ENCODE peak calls at places on chromosomes 1 and 21, in eight cellular contexts. One of them, this sample, is unnamed. For H3K4me1, the result is how much of the 10 kb centered on the place peaks cover.

GRCh38 chr1:247548092-247548491 is 842 bp upstream of the GCSAML start:
- DNase-seq in cardiac muscle cell: no peak
- DNase-seq in IMR-90: no peak
- DNase-seq in left ventricle myocardium inferior: no peak
- DNase-seq in psoas muscle: no peak
- DNase-seq in tibial artery: no peak
- DNase-seq in trophoblast cell: no peak
- DNase-seq in GM23248: no peak
- DNase-seq in this sample: no peak

GRCh38 chr1:6519491-6519934 is 28.0 kb upstream of the PLEKHG5 start:
- DNase-seq in left ventricle myocardium inferior: no peak
- DNase-seq in psoas muscle: peak
- DNase-seq in cardiac muscle cell: no peak
- DNase-seq in trophoblast cell: no peak
- DNase-seq in IMR-90: no peak
- DNase-seq in GM23248: peak
- DNase-seq in tibial artery: no peak
- DNase-seq in this sample: peak

GRCh38 chr21:31873275-31873695 is 465 bp downstream of the HUNK start:
- DNase-seq in GM23248: no peak
- DNase-seq in IMR-90: no peak
- DNase-seq in cardiac muscle cell: peak
- DNase-seq in psoas muscle: no peak
- DNase-seq in trophoblast cell: no peak
- DNase-seq in tibial artery: no peak
- DNase-seq in left ventricle myocardium inferior: no peak
- DNase-seq in this sample: peak

GRCh38 chr21:45580576-45581321 is 38.5 kb upstream of the SLC19A1 start:
- DNase-seq in GM23248: no peak
- DNase-seq in IMR-90: no peak
- DNase-seq in trophoblast cell: no peak
- DNase-seq in tibial artery: no peak
- DNase-seq in psoas muscle: no peak
- DNase-seq in cardiac muscle cell: no peak
- DNase-seq in left ventricle myocardium inferior: no peak
- DNase-seq in this sample: peak

GRCh38 chr1:195530961-195531360 is 1077.3 kb downstream of the KCNT2 start:
- DNase-seq in IMR-90: peak
- DNase-seq in trophoblast cell: no peak
- DNase-seq in tibial artery: no peak
- DNase-seq in left ventricle myocardium inferior: no peak
- DNase-seq in GM23248: peak
- DNase-seq in psoas muscle: no peak
- DNase-seq in cardiac muscle cell: no peak
- DNase-seq in this sample: no peak

GRCh38 chr1:182754915-182755314 is 34.7 kb upstream of the NPL start:
- DNase-seq in psoas muscle: no peak
- DNase-seq in tibial artery: no peak
- DNase-seq in trophoblast cell: peak
- DNase-seq in left ventricle myocardium inferior: no peak
- DNase-seq in cardiac muscle cell: no peak
- DNase-seq in IMR-90: no peak
- DNase-seq in GM23248: no peak
- DNase-seq in this sample: no peak

GRCh38 chr1:26408604-26409003 is 2.0 kb upstream of the LIN28A start:
- DNase-seq in psoas muscle: peak
- DNase-seq in trophoblast cell: peak
- DNase-seq in GM23248: peak
- DNase-seq in cardiac muscle cell: peak
- DNase-seq in left ventricle myocardium inferior: peak
- DNase-seq in tibial artery: peak
- DNase-seq in IMR-90: peak
- DNase-seq in this sample: peak

GRCh38 chr1:243950166-243950565 is 100.1 kb upstream of the AKT3 start:
- DNase-seq in left ventricle myocardium inferior: no peak
- DNase-seq in GM23248: peak
- DNase-seq in IMR-90: peak
- DNase-seq in psoas muscle: no peak
- DNase-seq in trophoblast cell: peak
- DNase-seq in cardiac muscle cell: no peak
- DNase-seq in tibial artery: no peak
- DNase-seq in this sample: no peak

GRCh38 chr1:162709870-162710269 is 77.6 kb downstream of the DDR2 start:
- DNase-seq in cardiac muscle cell: no peak
- DNase-seq in psoas muscle: no peak
- DNase-seq in GM23248: peak
- DNase-seq in left ventricle myocardium inferior: no peak
- DNase-seq in trophoblast cell: no peak
- DNase-seq in tibial artery: no peak
- DNase-seq in IMR-90: peak
- DNase-seq in this sample: no peak

GRCh38 chr1:172203135-172203823 is 217.2 kb upstream of the C1orf105 start:
- DNase-seq in IMR-90: peak
- DNase-seq in cardiac muscle cell: no peak
- DNase-seq in trophoblast cell: no peak
- DNase-seq in left ventricle myocardium inferior: no peak
- DNase-seq in GM23248: no peak
- DNase-seq in tibial artery: no peak
- DNase-seq in psoas muscle: no peak
- DNase-seq in this sample: no peak

GRCh38 chr1:6770727-6771567 is 14.3 kb upstream of the CAMTA1 start:
- DNase-seq in left ventricle myocardium inferior: no peak
- DNase-seq in tibial artery: no peak
- DNase-seq in IMR-90: peak
- DNase-seq in GM23248: peak
- DNase-seq in trophoblast cell: peak
- DNase-seq in cardiac muscle cell: no peak
- DNase-seq in psoas muscle: no peak
- DNase-seq in this sample: peak

GRCh38 chr1:109804660-109805059 is 40.9 kb upstream of the EPS8L3 start:
- DNase-seq in tibial artery: no peak
- DNase-seq in psoas muscle: peak
- DNase-seq in left ventricle myocardium inferior: no peak
- DNase-seq in IMR-90: no peak
- DNase-seq in trophoblast cell: no peak
- DNase-seq in cardiac muscle cell: no peak
- DNase-seq in GM23248: no peak
- DNase-seq in this sample: peak

GRCh38 chr21:42174173-42174572 is 44.8 kb upstream of the ABCG1 start:
- DNase-seq in trophoblast cell: no peak
- DNase-seq in GM23248: no peak
- DNase-seq in psoas muscle: no peak
- DNase-seq in left ventricle myocardium inferior: no peak
- DNase-seq in tibial artery: no peak
- DNase-seq in IMR-90: no peak
- DNase-seq in cardiac muscle cell: no peak
- DNase-seq in this sample: no peak

GRCh38 chr1:210700511-210700910 is 371.8 kb downstream of the HHAT start:
- DNase-seq in trophoblast cell: no peak
- DNase-seq in left ventricle myocardium inferior: no peak
- DNase-seq in IMR-90: no peak
- DNase-seq in tibial artery: no peak
- DNase-seq in GM23248: no peak
- DNase-seq in psoas muscle: no peak
- DNase-seq in cardiac muscle cell: no peak
- DNase-seq in this sample: no peak

GRCh38 chr1:213564215-213564659 is 423.5 kb upstream of the PROX1 start:
- DNase-seq in trophoblast cell: peak
- DNase-seq in psoas muscle: no peak
- DNase-seq in tibial artery: no peak
- DNase-seq in GM23248: no peak
- DNase-seq in cardiac muscle cell: peak
- DNase-seq in IMR-90: no peak
- DNase-seq in left ventricle myocardium inferior: no peak
- DNase-seq in this sample: peak

GRCh38 chr1:29532741-29533140 is 296.4 kb downstream of the PTPRU start:
- DNase-seq in GM23248: no peak
- DNase-seq in IMR-90: no peak
- DNase-seq in psoas muscle: no peak
- DNase-seq in left ventricle myocardium inferior: no peak
- DNase-seq in trophoblast cell: no peak
- DNase-seq in tibial artery: no peak
- DNase-seq in cardiac muscle cell: no peak
- DNase-seq in this sample: no peak

GRCh38 chr1:199422206-199422605 is 605.3 kb upstream of the NR5A2 start:
- DNase-seq in GM23248: peak
- DNase-seq in cardiac muscle cell: peak
- DNase-seq in IMR-90: peak
- DNase-seq in psoas muscle: no peak
- DNase-seq in trophoblast cell: peak
- DNase-seq in left ventricle myocardium inferior: no peak
- DNase-seq in tibial artery: no peak
- DNase-seq in this sample: peak

DNA sequence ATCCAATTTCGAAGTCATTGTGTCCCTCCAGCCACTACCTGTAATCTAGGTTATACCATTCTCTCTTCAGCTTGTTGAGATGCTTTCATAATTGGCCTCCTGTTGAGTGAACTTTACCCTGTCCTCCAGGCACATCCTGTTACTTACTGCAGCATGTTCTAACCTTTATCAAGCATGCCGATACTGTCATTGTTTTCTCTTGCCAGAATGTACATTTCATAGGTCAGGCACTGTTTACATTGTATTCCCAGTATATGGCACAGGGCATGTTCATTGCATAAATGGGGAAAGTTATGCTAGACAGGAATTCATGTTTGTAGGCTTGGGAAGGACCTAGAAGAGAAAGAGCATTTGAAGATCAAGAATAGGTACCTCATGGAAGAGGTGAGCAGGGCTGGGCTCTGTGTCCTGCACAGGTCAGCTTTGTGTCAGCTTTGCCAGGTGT is 10.2 kb downstream of the CXADR start:
- DNase-seq in IMR-90: no peak
- DNase-seq in left ventricle myocardium inferior: no peak
- DNase-seq in trophoblast cell: peak
- DNase-seq in psoas muscle: no peak
- DNase-seq in GM23248: no peak
- DNase-seq in cardiac muscle cell: no peak
- DNase-seq in tibial artery: no peak
- DNase-seq in this sample: no peak
- H3K4me1 ChIP-seq in IMR-90: under half
- H3K4me1 ChIP-seq in left ventricle myocardium inferior: half or more
- H3K4me1 ChIP-seq in trophoblast cell: under half
- H3K4me1 ChIP-seq in psoas muscle: under half
- H3K4me1 ChIP-seq in GM23248: under half
- H3K4me1 ChIP-seq in cardiac muscle cell: under half
- H3K4me1 ChIP-seq in tibial artery: under half
- H3K4me1 ChIP-seq in this sample: under half

GRCh38 chr1:50048791-50049190 is 25.0 kb upstream of the AGBL4 start:
- DNase-seq in psoas muscle: no peak
- DNase-seq in cardiac muscle cell: no peak
- DNase-seq in tibial artery: no peak
- DNase-seq in IMR-90: no peak
- DNase-seq in GM23248: no peak
- DNase-seq in left ventricle myocardium inferior: no peak
- DNase-seq in trophoblast cell: no peak
- DNase-seq in this sample: no peak

GRCh38 chr1:50047916-50048694 is 24.4 kb upstream of the AGBL4 start:
- DNase-seq in cardiac muscle cell: peak
- DNase-seq in psoas muscle: peak
- DNase-seq in left ventricle myocardium inferior: no peak
- DNase-seq in tibial artery: no peak
- DNase-seq in GM23248: no peak
- DNase-seq in IMR-90: no peak
- DNase-seq in trophoblast cell: peak
- DNase-seq in this sample: peak
- H3K4me3 ChIP-seq in cardiac muscle cell: no peak
- H3K4me3 ChIP-seq in psoas muscle: peak
- H3K4me3 ChIP-seq in left ventricle myocardium inferior: peak
- H3K4me3 ChIP-seq in tibial artery: peak
- H3K4me3 ChIP-seq in GM23248: no peak
- H3K4me3 ChIP-seq in IMR-90: no peak
- H3K4me3 ChIP-seq in trophoblast cell: peak
- H3K4me3 ChIP-seq in this sample: no peak

DNA sequence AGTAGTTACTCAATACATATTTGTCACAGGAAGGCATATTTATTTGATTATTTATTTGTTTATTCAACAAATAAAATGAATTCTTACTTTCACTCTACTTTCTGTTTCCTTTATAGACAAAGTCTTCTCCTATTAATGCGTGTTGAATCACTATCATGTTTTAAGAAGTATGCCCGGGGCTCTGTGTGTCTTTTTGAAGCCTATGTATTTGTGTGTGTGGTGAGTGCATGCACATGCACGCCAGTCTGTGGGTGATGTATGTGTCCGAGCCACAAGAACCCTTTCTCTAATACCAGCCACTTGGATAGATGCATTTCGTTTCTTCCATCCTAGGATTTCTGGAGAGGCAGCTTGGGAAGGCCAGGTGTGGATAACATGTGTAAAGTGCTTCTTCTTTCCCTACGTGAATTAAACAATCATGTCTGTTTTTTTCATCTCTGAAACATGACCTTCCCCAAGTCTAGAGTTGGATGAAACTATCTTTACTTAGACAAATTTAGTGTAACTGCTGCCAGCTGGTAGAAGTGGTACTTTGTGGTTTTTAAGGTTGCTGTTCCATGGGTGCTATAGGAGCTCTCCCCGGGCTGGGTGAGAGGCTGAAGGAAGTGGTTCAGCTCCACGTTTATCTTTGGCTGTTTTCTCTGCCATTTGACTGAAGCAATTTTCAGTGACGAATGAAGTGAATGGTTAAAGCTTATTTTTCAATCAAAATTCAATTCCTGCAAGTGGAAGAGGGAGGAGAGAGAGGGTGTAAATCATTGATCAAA is 46.8 kb upstream of the PPM1J start:
- DNase-seq in psoas muscle: no peak
- DNase-seq in trophoblast cell: no peak
- DNase-seq in left ventricle myocardium inferior: no peak
- DNase-seq in tibial artery: no peak
- DNase-seq in IMR-90: no peak
- DNase-seq in cardiac muscle cell: no peak
- DNase-seq in GM23248: no peak
- DNase-seq in this sample: no peak
- H3K27ac ChIP-seq in psoas muscle: no peak
- H3K27ac ChIP-seq in trophoblast cell: peak
- H3K27ac ChIP-seq in left ventricle myocardium inferior: no peak
- H3K27ac ChIP-seq in tibial artery: no peak
- H3K27ac ChIP-seq in IMR-90: no peak
- H3K27ac ChIP-seq in cardiac muscle cell: peak
- H3K27ac ChIP-seq in GM23248: no peak
- H3K27ac ChIP-seq in this sample: peak

DNA sequence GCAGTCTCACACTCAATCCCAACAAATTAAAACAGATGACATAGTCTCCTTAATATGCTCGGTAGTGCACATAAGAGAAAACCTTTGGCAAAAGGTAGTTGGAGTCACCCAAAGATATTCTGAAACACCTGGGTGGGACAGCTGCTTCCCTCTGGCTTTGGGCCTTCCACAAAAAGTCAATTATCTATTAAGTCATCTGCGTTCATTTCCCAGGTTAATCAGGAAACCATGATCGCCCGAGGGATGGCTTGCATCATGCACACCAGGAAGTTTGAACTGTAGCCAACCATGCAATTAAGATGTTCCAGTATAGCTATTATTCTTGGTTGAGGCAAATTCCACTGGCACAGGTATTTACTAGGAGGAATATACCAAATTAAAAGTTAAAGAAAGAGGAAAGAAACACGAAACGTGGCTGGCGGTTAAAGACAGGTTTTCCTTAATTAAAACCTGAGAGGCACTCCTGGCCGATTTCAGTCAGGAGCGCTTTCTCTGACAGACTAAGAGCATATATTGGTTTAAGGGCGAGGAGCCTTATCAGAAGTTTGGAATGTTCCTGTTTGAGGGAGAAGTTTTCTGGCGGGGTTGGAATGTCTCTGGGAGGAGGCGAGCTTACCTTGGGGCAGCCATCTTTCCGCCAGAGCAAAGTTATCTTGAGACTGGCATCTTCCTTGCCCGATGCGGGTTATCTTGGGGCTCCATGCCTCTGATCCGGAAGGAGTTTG is 19.9 kb downstream of the CLDN17 start:
- DNase-seq in IMR-90: no peak
- DNase-seq in psoas muscle: no peak
- DNase-seq in trophoblast cell: peak
- DNase-seq in tibial artery: no peak
- DNase-seq in cardiac muscle cell: no peak
- DNase-seq in left ventricle myocardium inferior: no peak
- DNase-seq in GM23248: no peak
- DNase-seq in this sample: no peak
- H3K4me1 ChIP-seq in IMR-90: under half
- H3K4me1 ChIP-seq in psoas muscle: under half
- H3K4me1 ChIP-seq in trophoblast cell: under half
- H3K4me1 ChIP-seq in tibial artery: under half
- H3K4me1 ChIP-seq in cardiac muscle cell: under half
- H3K4me1 ChIP-seq in left ventricle myocardium inferior: under half
- H3K4me1 ChIP-seq in GM23248: under half
- H3K4me1 ChIP-seq in this sample: under half

This sample was measured in endodermal cell.